ENCODE peak calls at places on chromosome 20, in six cellular contexts. L, D, M, X, T and J are unnamed samples.
A peak's percentile ranks its signal among the peaks of the same experiment; 100 is the strongest.

GRCh38 chr20:52105573-52106422 is 85.8 kb downstream of the ZFP64 start:
- DNase-seq in L (peak; percentile 40), D (peak; percentile 76), M (no peak), X (no peak), T (no peak), J (peak; percentile 49)

GRCh38 chr20:8664778-8665177 is 404.1 kb upstream of the PLCB4 start:
- DNase-seq in L (no peak), D (no peak), M (no peak), X (no peak), T (no peak), J (no peak)

GRCh38 chr20:10337291-10337690 is 96.7 kb downstream of the MKKS start:
- DNase-seq in L (no peak), D (no peak), M (no peak), X (no peak), T (no peak), J (peak; percentile 82)

GRCh38 chr20:49570161-49570827 is 2.4 kb upstream of the PTGIS start:
- DNase-seq in L (no peak), D (no peak), M (no peak), X (no peak), T (no peak), J (no peak)

GRCh38 chr20:53792946-53793536 is 199.4 kb upstream of the ZNF217 start:
- DNase-seq in L (no peak), D (no peak), M (no peak), X (no peak), T (no peak), J (no peak)

GRCh38 chr20:19012671-19013070 is 199.1 kb downstream of the SCP2D1 start:
- DNase-seq in L (no peak), D (no peak), M (no peak), X (no peak), T (no peak), J (peak; percentile 30)

GRCh38 chr20:37209661-37210314 is 30.4 kb upstream of the MROH8 start:
- DNase-seq in L (no peak), D (no peak), M (no peak), X (no peak), T (no peak), J (peak; percentile 16)

GRCh38 chr20:46330072-46330763 is 21.9 kb upstream of the CDH22 start:
- DNase-seq in L (no peak), D (no peak), M (no peak), X (peak; percentile 42), T (no peak), J (no peak)

GRCh38 chr20:39775110-39775509 is 813.0 kb downstream of the DHX35 start:
- DNase-seq in L (peak; percentile 46), D (no peak), M (peak; percentile 4), X (peak; percentile 64), T (peak; percentile 73), J (peak; percentile 98)

GRCh38 chr20:44111712-44112335 is 75.2 kb downstream of the JPH2 start:
- DNase-seq in L (peak; percentile 29), D (no peak), M (no peak), X (no peak), T (no peak), J (peak; percentile 12)

GRCh38 chr20:288956-289692 is 1.4 kb downstream of the C20orf96 start:
- DNase-seq in L (no peak), D (no peak), M (no peak), X (no peak), T (no peak), J (no peak)

GRCh38 chr20:21262812-21263211 is 40.3 kb upstream of the XRN2 start:
- DNase-seq in L (no peak), D (no peak), M (no peak), X (no peak), T (no peak), J (no peak)

GRCh38 chr20:5996765-5997164 is 46.3 kb downstream of the MCM8 start:
- DNase-seq in L (no peak), D (no peak), M (no peak), X (no peak), T (no peak), J (no peak)

DNA sequence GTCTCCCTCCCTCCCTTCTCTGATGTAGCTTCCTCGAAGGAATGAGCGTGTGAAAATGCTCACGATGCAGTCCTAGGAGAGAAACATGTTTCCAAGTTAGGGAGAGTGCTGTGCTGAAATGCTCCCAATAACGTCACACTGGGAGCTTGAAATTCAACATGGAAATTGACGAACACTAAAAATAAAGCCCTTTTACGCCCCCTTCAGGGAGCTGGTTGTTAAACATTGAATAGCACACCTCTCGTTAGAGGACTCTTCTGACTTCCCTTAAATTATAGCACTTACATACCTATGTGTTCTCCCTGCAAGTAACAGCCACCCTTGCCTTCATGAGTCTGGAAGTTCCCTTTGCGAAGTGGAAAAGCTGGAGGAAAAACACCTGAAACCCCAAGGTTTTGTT is 88.6 kb downstream of the BFSP1 start:
- DNase-seq in L (no peak), D (no peak), M (no peak), X (no peak), T (no peak), J (peak; percentile 7)
- TF ChIP-seq CTCF in L (peak; percentile 6), D (peak; percentile 21), M (no peak), X (no peak), T (no peak), J (no peak)

DNA sequence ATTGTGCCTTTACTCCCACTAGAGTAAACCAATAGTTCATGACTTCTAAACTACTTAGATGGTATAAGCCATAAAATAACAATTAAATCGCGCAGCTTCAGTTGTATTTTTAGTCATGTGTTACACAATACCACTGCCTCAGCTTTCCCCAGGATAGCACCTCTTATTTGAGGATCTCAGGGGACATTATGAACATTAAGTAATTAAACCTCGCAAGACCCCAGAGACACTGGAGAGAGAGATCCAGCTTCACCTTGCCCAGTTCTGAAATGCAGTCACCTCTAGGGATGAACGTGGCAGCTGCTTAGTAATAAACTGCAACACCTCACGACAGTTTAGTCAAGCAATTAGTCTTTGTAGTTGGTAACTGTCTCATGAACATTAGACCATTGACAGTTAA is 87.1 kb downstream of the CFAP61 start:
- DNase-seq in L (no peak), D (no peak), M (no peak), X (no peak), T (no peak), J (no peak)
- H3K4me3 ChIP-seq in L (no peak overlapping the region), D (no peak overlapping the region), M (no peak overlapping the region), X (no peak overlapping the region), T (no peak overlapping the region), J (no peak overlapping the region)

GRCh38 chr20:63172726-63173125 is 43.2 kb downstream of the YTHDF1 start:
- DNase-seq in L (no peak), D (no peak), M (no peak), X (no peak), T (no peak), J (no peak)
- TF ChIP-seq CTCF in L (no peak), D (peak; percentile 8), M (no peak), X (no peak), T (no peak), J (no peak)

DNA sequence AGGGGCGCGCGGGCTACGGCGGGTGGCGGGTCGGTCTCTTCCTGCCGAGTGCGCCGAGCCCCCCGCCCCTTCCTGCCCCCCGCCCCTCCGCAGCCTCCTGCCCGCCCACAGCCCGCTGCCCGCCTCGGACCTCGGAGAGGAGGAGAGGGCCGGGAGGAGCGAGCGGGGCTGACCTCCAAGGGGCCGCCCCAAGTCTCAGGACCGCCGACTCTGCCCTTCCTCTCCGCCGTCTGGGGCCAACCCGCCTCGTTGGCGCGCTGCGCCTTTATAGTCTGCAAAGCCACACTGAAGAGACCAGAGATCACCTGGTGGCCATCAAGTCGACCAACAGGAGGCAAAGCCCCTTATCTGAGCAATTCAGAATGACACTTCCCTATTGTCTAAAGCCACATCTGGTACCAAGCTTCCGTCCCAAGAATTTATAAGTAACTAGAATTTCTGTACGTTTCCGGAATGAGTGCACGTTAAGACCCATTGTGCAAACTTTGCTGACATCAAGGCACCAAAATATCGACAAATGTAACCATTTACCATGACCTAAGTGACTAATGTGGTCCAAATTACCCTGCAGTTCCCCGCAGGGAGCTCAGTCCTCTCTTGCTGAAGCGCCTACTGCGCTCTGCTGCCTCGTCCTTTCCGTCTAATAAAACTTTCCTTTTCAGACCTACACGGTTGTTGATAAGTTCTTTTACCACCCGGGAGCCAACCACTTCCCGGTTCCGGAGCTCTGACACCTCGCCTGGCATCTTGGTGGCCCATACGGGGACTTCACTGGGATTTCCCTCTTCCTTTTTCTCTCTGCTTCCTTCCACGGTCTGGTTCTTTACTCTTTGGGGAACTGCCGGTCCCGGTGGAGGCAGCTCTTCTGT is at the start of gene CPXM1:
- DNase-seq in L (no peak), D (no peak), M (no peak), X (no peak), T (no peak), J (peak; percentile 6)
- H3K4me3 ChIP-seq in L (peak within 1 kb of the TSS; percentile 42), D (no peak within 1 kb of the TSS), M (peak within 1 kb of the TSS; percentile 41), X (no peak within 1 kb of the TSS), T (no peak within 1 kb of the TSS), J (peak within 1 kb of the TSS; percentile 36)